ENCODE peak calls at places on chromosomes 1 and 21, in eight cellular contexts. X, S, P, C, D, K, R and W are unnamed samples.
A peak's percentile ranks its signal among the peaks of the same experiment; 100 is the strongest.

GRCh38 chr1:201050515-201051277 is 27.2 kb upstream of the KIF21B start:
- DNase-seq in P (peak; percentile 78), C (no peak), D (no peak), S (peak; percentile 6), K (no peak), R (no peak), X (no peak), W (no peak)

GRCh38 chr1:17558954-17559617 is 19.6 kb downstream of the ARHGEF10L start:
- DNase-seq in K (no peak), R (no peak), S (no peak), D (no peak), C (no peak), X (peak; percentile 48), P (peak; percentile 56), W (no peak)

GRCh38 chr1:29235955-29236742 is at the start of gene PTPRU:
- DNase-seq in K (peak; percentile 73), D (peak; percentile 62), X (peak; percentile 80), P (peak; percentile 90), C (peak; percentile 93), R (no peak), S (peak; percentile 55), W (peak; percentile 69)

GRCh38 chr1:33321178-33321577 is 280 bp upstream of the A3GALT2 start:
- DNase-seq in K (no peak), C (no peak), P (no peak), S (no peak), D (no peak), R (no peak), X (no peak), W (no peak)

GRCh38 chr1:21344098-21344749 is 54.0 kb upstream of the ECE1 start:
- DNase-seq in P (no peak), S (no peak), X (no peak), D (peak; percentile 37), R (no peak), K (no peak), C (no peak), W (no peak)

GRCh38 chr1:208219659-208220282 is 24.4 kb downstream of the PLXNA2 start:
- DNase-seq in P (peak; percentile 86), C (no peak), D (peak; percentile 89), R (no peak), K (no peak), S (peak; percentile 50), X (peak; percentile 92), W (peak; percentile 92)

GRCh38 chr1:195466639-195467038 is 1141.6 kb downstream of the KCNT2 start:
- DNase-seq in S (peak; percentile 2), C (no peak), R (no peak), P (no peak), D (no peak), X (no peak), K (no peak), W (no peak)

GRCh38 chr1:101291562-101292035 is 54.8 kb downstream of the S1PR1 start:
- DNase-seq in R (no peak), X (peak; percentile 40), C (no peak), D (peak; percentile 79), P (peak; percentile 76), K (no peak), S (peak; percentile 80), W (peak; percentile 81)

GRCh38 chr1:168567007-168567406 is 9.4 kb upstream of the XCL1 start:
- DNase-seq in D (no peak), P (no peak), C (no peak), S (no peak), X (no peak), K (no peak), R (no peak), W (no peak)

GRCh38 chr1:100240013-100240412 is 9.6 kb downstream of the DBT start:
- DNase-seq in X (no peak), D (peak; percentile 29), K (no peak), P (no peak), R (no peak), S (peak; percentile 34), C (no peak), W (no peak)

GRCh38 chr1:30982937-30983336 is 74.4 kb upstream of the SDC3 start:
- DNase-seq in R (no peak), K (no peak), X (no peak), C (no peak), D (peak; percentile 22), S (peak; percentile 53), P (peak; percentile 31), W (no peak)

DNA sequence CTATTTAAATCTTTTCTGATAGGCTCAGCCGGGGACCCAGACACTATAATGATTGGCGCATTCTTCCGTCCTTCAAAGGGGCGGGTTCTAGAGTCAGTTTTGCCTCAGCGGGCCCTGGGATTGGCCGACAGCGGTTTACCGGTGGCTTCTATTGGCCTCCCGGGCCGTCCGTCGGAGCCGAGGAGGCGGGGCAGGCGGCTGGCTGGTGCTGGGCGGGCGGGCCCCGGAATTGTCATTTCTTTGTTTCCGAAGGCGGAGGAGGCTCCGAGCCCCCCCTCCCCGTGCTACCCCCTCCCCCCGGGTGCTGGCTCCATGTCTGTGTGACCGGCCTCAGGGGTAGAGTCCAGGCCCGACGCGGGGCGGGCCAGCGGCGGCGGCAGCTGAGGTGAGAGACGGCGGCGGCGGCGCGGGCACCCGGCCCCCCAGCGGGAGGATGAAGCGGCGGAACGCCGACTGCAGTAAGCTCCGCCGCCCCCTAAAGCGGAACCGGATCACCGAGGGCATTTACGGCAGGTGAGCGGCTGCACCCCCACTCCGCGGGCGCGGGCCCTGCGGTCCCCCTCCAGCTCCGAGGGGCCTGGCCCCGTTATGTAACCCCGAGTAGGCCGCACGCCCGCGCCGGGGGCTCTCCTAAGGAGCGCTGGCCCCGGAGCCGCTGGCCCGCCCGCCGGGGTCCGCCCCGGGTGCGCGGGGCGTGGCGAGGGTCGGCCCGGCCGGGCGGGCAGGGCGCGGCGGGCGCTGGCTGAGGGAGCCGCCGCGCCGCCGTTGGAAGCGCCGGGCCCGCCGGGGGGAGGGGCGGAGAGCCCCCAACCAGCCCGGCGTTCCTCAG is at the start of gene MACO1:
- DNase-seq in P (peak; percentile 97), C (peak; percentile 97), R (peak; percentile 97), D (peak; percentile 98), S (peak; percentile 97), X (peak; percentile 97), K (peak; percentile 95), W (peak; percentile 94)
- H3K4me1 ChIP-seq in P (peaks cover 35% of the 10 kb centered on the region), C (peaks cover 9% of the 10 kb centered on the region), R (no peaks in the 10 kb centered on the region), D (peaks cover 2% of the 10 kb centered on the region), S (peaks cover 4% of the 10 kb centered on the region), X (peaks cover 34% of the 10 kb centered on the region), K (peaks cover 14% of the 10 kb centered on the region), W (peaks cover 14% of the 10 kb centered on the region)

DNA sequence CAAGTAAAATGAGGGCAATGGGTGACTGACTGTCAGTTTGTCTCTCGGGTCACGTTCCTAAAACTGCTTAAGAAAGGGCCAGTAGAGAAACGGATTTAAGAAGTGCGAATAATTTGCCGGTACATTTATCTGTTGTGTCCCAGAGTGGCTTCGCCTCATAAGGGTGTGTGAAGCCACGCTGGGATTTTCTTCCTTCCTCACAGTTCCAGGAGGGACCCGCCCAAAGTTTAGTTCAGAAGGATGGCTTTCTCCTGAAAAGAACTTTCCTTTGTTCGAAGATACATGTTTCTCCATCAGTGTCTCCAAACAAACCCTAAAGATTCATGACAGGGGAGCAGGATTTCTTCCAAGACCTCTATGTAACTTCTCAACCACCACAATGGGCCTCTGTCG is 49.8 kb downstream of the ADAMTS1 start:
- DNase-seq in C (no peak), P (no peak), X (no peak), R (no peak), D (peak; percentile 26), K (no peak), S (no peak), W (no peak)
- H3K4me2 ChIP-seq in C (no peak overlapping the region), P (no peak overlapping the region), X (peak overlapping the region; percentile 54), R (no peak overlapping the region), D (no peak overlapping the region), K (no peak overlapping the region), S (no peak overlapping the region), W (no peak overlapping the region)

DNA sequence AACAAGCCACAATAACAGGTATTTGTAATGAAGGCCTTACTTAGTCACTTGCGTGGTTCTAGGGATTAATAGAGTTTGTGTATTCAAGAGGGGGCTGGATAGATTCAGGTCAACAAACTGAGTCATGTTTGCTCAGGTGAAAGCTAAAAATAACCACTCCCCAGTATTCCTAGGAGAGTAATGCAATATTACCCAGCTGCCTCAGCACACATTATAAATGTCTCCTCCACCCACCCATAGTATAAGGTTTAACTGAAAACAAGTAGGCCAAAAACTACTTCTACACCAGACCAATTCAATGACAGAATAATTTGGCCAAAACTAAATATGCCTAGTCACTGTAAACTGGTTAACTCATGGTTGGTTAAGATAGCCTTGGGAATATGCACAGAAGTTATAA is 34.4 kb downstream of the WLS start:
- DNase-seq in P (peak; percentile 24), K (no peak), C (no peak), R (no peak), D (peak; percentile 51), X (peak; percentile 94), S (no peak), W (peak; percentile 87)
- H3K4me3 ChIP-seq in P (no peak overlapping the region), K (no peak overlapping the region), C (no peak overlapping the region), R (no peak overlapping the region), D (no peak overlapping the region), X (peak overlapping the region; percentile 19), S (no peak overlapping the region), W (no peak overlapping the region)

DNA sequence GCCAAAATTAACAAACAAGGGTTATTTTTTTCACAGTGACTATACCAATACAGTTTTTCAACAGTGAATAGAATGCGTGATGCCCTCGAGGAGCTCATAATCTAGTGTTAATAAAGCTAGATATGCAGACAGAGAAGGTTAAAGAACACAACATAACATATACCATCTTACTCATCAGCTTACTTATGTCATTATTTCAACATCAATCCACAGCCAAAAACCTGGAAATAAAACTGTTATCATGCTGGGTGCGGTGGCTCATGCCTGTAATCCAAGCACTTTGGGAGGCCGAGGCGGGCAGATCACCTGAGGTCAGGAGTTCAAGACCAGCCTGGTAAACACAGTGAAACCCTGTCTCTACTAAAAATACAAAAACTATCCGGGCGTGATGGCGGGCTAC is 6.1 kb downstream of the STX6 start:
- DNase-seq in P (peak; percentile 14), X (no peak), R (no peak), K (no peak), C (no peak), D (no peak), S (no peak), W (no peak)
- H3K4me1 ChIP-seq in P (peaks cover 32% of the 10 kb centered on the region), X (peaks cover 15% of the 10 kb centered on the region), R (no peaks in the 10 kb centered on the region), K (peaks cover 12% of the 10 kb centered on the region), C (peaks cover 16% of the 10 kb centered on the region), D (peaks cover 4% of the 10 kb centered on the region), S (peaks cover 2% of the 10 kb centered on the region), W (peaks cover 25% of the 10 kb centered on the region)

GRCh38 chr1:180238675-180239074 is 8.6 kb downstream of the LHX4 start:
- DNase-seq in K (no peak), X (no peak), C (no peak), P (no peak), S (no peak), R (no peak), D (no peak), W (no peak)

GRCh38 chr1:180241716-180242544 is 11.9 kb downstream of the LHX4 start:
- DNase-seq in D (no peak), P (peak; percentile 44), C (no peak), R (no peak), K (no peak), S (peak; percentile 20), X (peak; percentile 11), W (peak; percentile 12)

GRCh38 chr1:180236698-180237509 is 6.8 kb downstream of the LHX4 start:
- DNase-seq in R (no peak), D (no peak), P (no peak), K (no peak), X (no peak), S (no peak), C (peak; percentile 55), W (no peak)

GRCh38 chr1:180237850-180238476 is 7.9 kb downstream of the LHX4 start:
- DNase-seq in K (no peak), X (no peak), R (no peak), S (no peak), C (peak; percentile 27), P (no peak), D (no peak), W (no peak)

GRCh38 chr1:180239145-180240096 is 9.4 kb downstream of the LHX4 start:
- DNase-seq in C (peak; percentile 68), K (no peak), R (no peak), P (no peak), S (no peak), X (no peak), D (no peak), W (no peak)
- H3K4me2 ChIP-seq in C (peak overlapping the region; percentile 24), K (no peak overlapping the region), R (no peak overlapping the region), P (no peak overlapping the region), S (no peak overlapping the region), X (no peak overlapping the region), D (no peak overlapping the region), W (no peak overlapping the region)